ENCODE peak calls at places on chromosomes 1 and 21, in four cellular contexts. One of them, this sample, is unnamed.

GRCh38 chr1:18948048-18948912 is 8.2 kb downstream of the IFFO2 start:
- DNase-seq in HepG2: no peak
- DNase-seq in fibroblast of villous mesenchyme: peak
- DNase-seq in H7: no peak
- DNase-seq in this sample: peak

GRCh38 chr1:178953034-178953433 is 72.7 kb upstream of the FAM20B start:
- DNase-seq in HepG2: no peak
- DNase-seq in fibroblast of villous mesenchyme: no peak
- DNase-seq in H7: no peak
- DNase-seq in this sample: peak

GRCh38 chr1:30404341-30404740 is 319.0 kb downstream of the MATN1 start:
- DNase-seq in HepG2: no peak
- DNase-seq in fibroblast of villous mesenchyme: no peak
- DNase-seq in H7: no peak
- DNase-seq in this sample: no peak

GRCh38 chr1:193556042-193556441 is 369.6 kb upstream of the B3GALT2 start:
- DNase-seq in HepG2: no peak
- DNase-seq in fibroblast of villous mesenchyme: no peak
- DNase-seq in H7: no peak
- DNase-seq in this sample: no peak

GRCh38 chr1:34896612-34897011 is 32.8 kb downstream of the DLGAP3 start:
- DNase-seq in HepG2: no peak
- DNase-seq in fibroblast of villous mesenchyme: peak
- DNase-seq in H7: no peak
- DNase-seq in this sample: peak

GRCh38 chr1:15952317-15953258 is 23.3 kb downstream of the ZBTB17 start:
- DNase-seq in HepG2: no peak
- DNase-seq in fibroblast of villous mesenchyme: peak
- DNase-seq in H7: no peak
- DNase-seq in this sample: peak

GRCh38 chr21:17671733-17672132 is 59.0 kb upstream of the BTG3 start:
- DNase-seq in HepG2: no peak
- DNase-seq in fibroblast of villous mesenchyme: no peak
- DNase-seq in H7: no peak
- DNase-seq in this sample: no peak

GRCh38 chr1:85144351-85144750 is 56.5 kb downstream of the SYDE2 start:
- DNase-seq in HepG2: no peak
- DNase-seq in fibroblast of villous mesenchyme: no peak
- DNase-seq in H7: no peak
- DNase-seq in this sample: no peak

GRCh38 chr1:117534995-117535467 is 70.8 kb upstream of the TENT5C start:
- DNase-seq in HepG2: peak
- DNase-seq in fibroblast of villous mesenchyme: peak
- DNase-seq in H7: peak
- DNase-seq in this sample: peak

GRCh38 chr1:204213668-204214662 is at the start of gene GOLT1A:
- DNase-seq in HepG2: peak
- DNase-seq in fibroblast of villous mesenchyme: peak
- DNase-seq in H7: peak
- DNase-seq in this sample: peak

GRCh38 chr1:226549937-226550670 is 1.5 kb downstream of the STUM start:
- DNase-seq in HepG2: no peak
- DNase-seq in fibroblast of villous mesenchyme: no peak
- DNase-seq in H7: peak
- DNase-seq in this sample: no peak

GRCh38 chr1:165257969-165258459 is 98.5 kb downstream of the LMX1A start:
- DNase-seq in HepG2: peak
- DNase-seq in fibroblast of villous mesenchyme: peak
- DNase-seq in H7: peak
- DNase-seq in this sample: peak

GRCh38 chr1:212987702-212988322 is 27.9 kb downstream of the ANGEL2 start:
- DNase-seq in HepG2: no peak
- DNase-seq in fibroblast of villous mesenchyme: peak
- DNase-seq in H7: no peak
- DNase-seq in this sample: peak

GRCh38 chr1:110370827-110371226 is 20.0 kb downstream of the SLC16A4 start:
- DNase-seq in HepG2: no peak
- DNase-seq in fibroblast of villous mesenchyme: peak
- DNase-seq in H7: no peak
- DNase-seq in this sample: peak

GRCh38 chr1:37989381-37989930 is 366 bp downstream of the SF3A3 start:
- DNase-seq in HepG2: no peak
- DNase-seq in fibroblast of villous mesenchyme: peak
- DNase-seq in H7: peak
- DNase-seq in this sample: no peak

GRCh38 chr1:206513312-206514111 is 6.2 kb downstream of the RASSF5 start:
- DNase-seq in HepG2: no peak
- DNase-seq in fibroblast of villous mesenchyme: peak
- DNase-seq in H7: no peak
- DNase-seq in this sample: peak

GRCh38 chr1:109104364-109105151 is 9.4 kb upstream of the ELAPOR1 start:
- DNase-seq in HepG2: no peak
- DNase-seq in fibroblast of villous mesenchyme: no peak
- DNase-seq in H7: peak
- DNase-seq in this sample: peak

GRCh38 chr1:180841460-180841859 is 71.2 kb upstream of the KIAA1614 start:
- DNase-seq in HepG2: no peak
- DNase-seq in fibroblast of villous mesenchyme: no peak
- DNase-seq in H7: no peak
- DNase-seq in this sample: no peak

GRCh38 chr1:159068877-159069276 is 7.7 kb downstream of the AIM2 start:
- DNase-seq in HepG2: no peak
- DNase-seq in fibroblast of villous mesenchyme: peak
- DNase-seq in H7: no peak
- DNase-seq in this sample: peak
- H3K4me3 ChIP-seq in HepG2: no peak
- H3K4me3 ChIP-seq in fibroblast of villous mesenchyme: no peak
- H3K4me3 ChIP-seq in H7: no peak
- H3K4me3 ChIP-seq in this sample: no peak

GRCh38 chr1:47432071-47433036 is 5.5 kb upstream of the FOXD2 start:
- DNase-seq in HepG2: peak
- DNase-seq in fibroblast of villous mesenchyme: peak
- DNase-seq in H7: peak
- DNase-seq in this sample: peak
- H3K4me3 ChIP-seq in HepG2: no peak
- H3K4me3 ChIP-seq in fibroblast of villous mesenchyme: peak
- H3K4me3 ChIP-seq in H7: peak
- H3K4me3 ChIP-seq in this sample: peak

DNA sequence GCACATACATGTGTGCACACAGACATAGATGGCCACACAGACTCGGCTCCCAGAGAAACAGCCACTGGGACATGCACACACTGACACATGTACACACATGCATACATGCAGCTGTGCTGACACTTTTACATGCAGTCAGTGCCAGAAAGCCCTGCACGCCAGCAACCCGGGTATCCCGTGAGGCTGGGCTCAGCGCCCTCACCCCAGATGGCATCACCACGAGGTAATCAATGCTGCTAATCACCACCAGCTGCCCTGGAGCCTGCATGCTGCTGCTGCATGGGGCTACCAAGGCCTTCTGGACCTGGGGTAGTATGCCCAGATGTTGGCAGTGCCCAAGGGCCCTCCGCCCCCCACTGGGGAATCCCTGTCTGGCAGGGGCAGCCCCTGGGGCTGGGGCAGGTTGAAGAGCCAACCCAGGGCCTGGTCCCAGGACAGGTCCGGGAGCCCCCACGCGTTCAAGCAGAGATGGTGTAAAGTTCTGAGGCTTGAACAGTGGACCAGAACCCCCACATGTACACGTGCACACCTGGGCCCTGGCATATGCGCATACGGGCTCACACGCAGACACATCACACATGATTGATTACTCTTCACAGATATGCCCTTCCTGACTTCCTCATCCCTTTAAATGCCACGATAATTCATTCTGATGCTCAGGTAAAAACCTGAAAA is 2.7 kb upstream of the COL16A1 start:
- DNase-seq in HepG2: no peak
- DNase-seq in fibroblast of villous mesenchyme: no peak
- DNase-seq in H7: no peak
- DNase-seq in this sample: peak
- H3K4me3 ChIP-seq in HepG2: no peak
- H3K4me3 ChIP-seq in fibroblast of villous mesenchyme: no peak
- H3K4me3 ChIP-seq in H7: no peak
- H3K4me3 ChIP-seq in this sample: no peak

GRCh38 chr21:34970126-34970525 is 79.0 kb downstream of the RUNX1 start:
- DNase-seq in HepG2: no peak
- DNase-seq in fibroblast of villous mesenchyme: no peak
- DNase-seq in H7: no peak
- DNase-seq in this sample: peak

GRCh38 chr21:34970566-34970965 is 78.5 kb downstream of the RUNX1 start:
- DNase-seq in HepG2: no peak
- DNase-seq in fibroblast of villous mesenchyme: no peak
- DNase-seq in H7: no peak
- DNase-seq in this sample: no peak

GRCh38 chr21:34967509-34968289 is 81.4 kb downstream of the RUNX1 start:
- DNase-seq in HepG2: peak
- DNase-seq in fibroblast of villous mesenchyme: peak
- DNase-seq in H7: no peak
- DNase-seq in this sample: no peak

GRCh38 chr21:34968414-34969333 is 80.4 kb downstream of the RUNX1 start:
- DNase-seq in HepG2: peak
- DNase-seq in fibroblast of villous mesenchyme: no peak
- DNase-seq in H7: no peak
- DNase-seq in this sample: no peak

DNA sequence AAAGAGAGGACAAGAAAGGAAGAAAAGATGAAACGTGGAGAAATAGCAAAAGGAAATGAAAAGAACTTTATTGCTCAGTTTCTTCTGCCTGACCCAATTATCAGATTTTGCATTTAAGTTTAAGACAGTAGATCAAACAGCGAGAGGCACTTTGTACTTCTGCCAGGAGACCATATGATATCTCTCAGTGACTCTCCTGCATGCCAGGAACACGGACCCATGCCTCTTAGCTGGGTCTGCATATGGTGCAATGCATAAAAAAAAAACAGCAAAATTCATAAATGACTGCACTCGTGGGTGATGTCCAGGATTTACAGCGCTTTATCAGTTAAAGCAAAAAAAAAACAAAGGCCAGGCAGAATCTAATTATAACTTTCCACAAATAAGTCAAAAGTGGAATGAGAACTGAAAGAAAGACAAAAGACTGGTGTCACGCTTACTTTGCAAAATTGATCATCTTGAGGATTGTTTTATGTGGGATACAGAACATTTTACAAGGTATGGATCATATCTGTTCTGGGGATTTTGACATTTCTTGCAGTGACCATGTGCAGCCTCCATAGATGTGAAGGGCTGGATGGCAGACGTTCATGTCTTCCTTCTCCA is 79.6 kb downstream of the RUNX1 start:
- DNase-seq in HepG2: no peak
- DNase-seq in fibroblast of villous mesenchyme: peak
- DNase-seq in H7: no peak
- DNase-seq in this sample: no peak
- H3K4me3 ChIP-seq in HepG2: peak
- H3K4me3 ChIP-seq in fibroblast of villous mesenchyme: no peak
- H3K4me3 ChIP-seq in H7: no peak
- H3K4me3 ChIP-seq in this sample: no peak

DNA sequence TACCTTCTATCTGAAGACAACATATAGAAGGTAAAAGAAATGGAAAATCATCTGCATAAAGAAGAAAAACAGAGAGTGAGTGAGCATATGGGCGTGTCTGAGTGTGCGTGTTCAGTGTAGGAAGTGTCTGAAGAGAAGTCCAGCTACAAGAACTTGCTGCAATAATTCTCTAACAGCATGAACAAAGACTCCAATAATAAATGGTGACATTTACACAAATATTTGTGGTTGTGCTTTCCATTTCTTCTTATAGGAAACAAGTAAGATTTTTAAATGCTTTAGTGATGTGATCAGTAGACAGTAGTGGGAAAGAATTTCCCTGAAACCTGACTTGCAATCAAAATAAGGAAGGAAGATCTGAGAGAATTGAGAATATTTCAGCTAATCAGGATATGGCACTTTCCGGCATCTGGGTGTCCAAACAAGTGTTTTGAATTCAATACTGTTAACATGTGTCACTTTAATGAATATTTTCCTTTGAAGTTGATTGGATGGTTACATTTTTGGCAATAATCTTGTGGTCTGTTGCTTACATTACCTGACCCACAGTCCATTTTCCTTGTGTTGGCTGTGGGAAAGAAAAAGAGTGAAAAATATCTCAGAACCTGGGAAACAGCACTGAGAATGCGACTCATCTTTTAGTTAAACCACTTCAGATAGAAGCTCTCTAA is 154.0 kb downstream of the TGFB2 start:
- DNase-seq in HepG2: no peak
- DNase-seq in fibroblast of villous mesenchyme: peak
- DNase-seq in H7: no peak
- DNase-seq in this sample: peak
- H3K4me3 ChIP-seq in HepG2: no peak
- H3K4me3 ChIP-seq in fibroblast of villous mesenchyme: peak
- H3K4me3 ChIP-seq in H7: no peak
- H3K4me3 ChIP-seq in this sample: peak

GRCh38 chr1:50417946-50418599 is 5.2 kb downstream of the DMRTA2 start:
- DNase-seq in HepG2: no peak
- DNase-seq in fibroblast of villous mesenchyme: no peak
- DNase-seq in H7: peak
- DNase-seq in this sample: no peak
- H3K4me3 ChIP-seq in HepG2: peak
- H3K4me3 ChIP-seq in fibroblast of villous mesenchyme: no peak
- H3K4me3 ChIP-seq in H7: no peak
- H3K4me3 ChIP-seq in this sample: no peak